ENCODE peak calls at places on chromosomes 13 and 19, in nine cellular contexts. Z, D, R, V, N, U, T, H and O are unnamed samples.

GRCh38 chr19:17061691-17062090 is 13.6 kb downstream of the HAUS8 start:
- DNase-seq in D (no peak), R (no peak), T (no peak), Z (no peak), V (no peak), U (no peak), N (no peak), H (no peak), O (peak; percentile 26)

GRCh38 chr19:17626456-17626855 is 61.7 kb downstream of the UNC13A start:
- DNase-seq in R (no peak), D (no peak), V (no peak), U (no peak), Z (peak; percentile 8), N (no peak), H (no peak), T (no peak), O (no peak)

GRCh38 chr13:114122591-114123211 is 9.7 kb downstream of the RASA3 start:
- DNase-seq in R (no peak), V (no peak), N (no peak), T (no peak), D (peak; percentile 30), H (no peak), U (no peak), Z (no peak), O (no peak)

GRCh38 chr19:45423589-45424190 is at the start of gene ERCC1:
- DNase-seq in N (peak; percentile 93), D (peak; percentile 98), U (peak; percentile 91), R (peak; percentile 94), H (peak; percentile 96), T (peak; percentile 97), Z (peak; percentile 95), V (peak; percentile 94), O (peak; percentile 95)

GRCh38 chr19:31574251-31574973 is 225.2 kb upstream of the TSHZ3 start:
- DNase-seq in T (no peak), U (no peak), Z (no peak), H (no peak), R (no peak), D (no peak), N (no peak), V (no peak), O (no peak)

GRCh38 chr19:10293637-10294367 is 4.0 kb downstream of the ICAM5 start:
- DNase-seq in V (no peak), H (no peak), T (no peak), Z (no peak), D (no peak), N (no peak), R (no peak), U (no peak), O (no peak)

GRCh38 chr13:104757712-104758111 is 1691.5 kb upstream of the SLC10A2 start:
- DNase-seq in T (no peak), V (no peak), Z (no peak), N (peak; percentile 6), R (no peak), H (no peak), U (no peak), D (no peak), O (no peak)

GRCh38 chr13:59303433-59303832 is 860.3 kb downstream of the DIAPH3 start:
- DNase-seq in N (no peak), T (no peak), D (no peak), H (no peak), Z (no peak), V (no peak), U (no peak), R (no peak), O (no peak)

GRCh38 chr13:113914333-113915011 is 50.6 kb upstream of the GAS6 start:
- DNase-seq in H (no peak), Z (no peak), T (no peak), U (no peak), N (no peak), R (no peak), D (no peak), V (no peak), O (no peak)

GRCh38 chr13:51044023-51044665 is 66.9 kb downstream of the C13orf42 start:
- DNase-seq in H (no peak), D (no peak), V (no peak), N (no peak), U (no peak), T (no peak), R (no peak), Z (no peak), O (no peak)

GRCh38 chr13:103883698-103884097 is 817.5 kb upstream of the SLC10A2 start:
- DNase-seq in N (peak; percentile 24), H (no peak), V (peak; percentile 25), D (no peak), R (peak; percentile 60), T (peak; percentile 43), U (no peak), Z (no peak), O (no peak)

GRCh38 chr19:10233946-10234345 is 2.8 kb upstream of the S1PR2 start:
- DNase-seq in H (no peak), T (no peak), V (no peak), Z (no peak), N (no peak), U (no peak), D (no peak), R (no peak), O (no peak)

GRCh38 chr19:55468054-55468393 is 3.5 kb upstream of the C19orf85 start:
- DNase-seq in H (no peak), D (no peak), V (no peak), T (no peak), R (no peak), N (no peak), U (no peak), Z (no peak), O (no peak)

GRCh38 chr19:44848805-44849457 is 2.8 kb downstream of the NECTIN2 start:
- DNase-seq in R (no peak), T (peak; percentile 14), N (no peak), D (peak; percentile 47), V (no peak), Z (no peak), H (no peak), U (no peak), O (peak; percentile 46)

GRCh38 chr19:15185188-15185587 is 15.6 kb downstream of the NOTCH3 start:
- DNase-seq in Z (peak; percentile 1), V (no peak), H (no peak), D (no peak), T (no peak), U (no peak), R (no peak), N (no peak), O (no peak)

GRCh38 chr13:87536899-87537298 is 134.3 kb upstream of the SLITRK5 start:
- DNase-seq in U (no peak), N (no peak), R (no peak), Z (no peak), T (no peak), D (no peak), H (no peak), V (no peak), O (no peak)

GRCh38 chr19:48135411-48135810 is 24.8 kb upstream of the PLA2G4C start:
- DNase-seq in V (no peak), N (no peak), H (no peak), T (no peak), U (no peak), Z (no peak), D (peak; percentile 87), R (no peak), O (no peak)

GRCh38 chr13:100875392-100876043 is 200.9 kb upstream of the TMTC4 start:
- DNase-seq in H (no peak), V (peak; percentile 96), Z (no peak), D (no peak), T (peak; percentile 91), N (peak; percentile 83), U (no peak), R (peak; percentile 93), O (no peak)

GRCh38 chr13:110442946-110443632 is 118.4 kb downstream of the RAB20 start:
- DNase-seq in R (peak; percentile 68), N (peak; percentile 47), Z (no peak), T (peak; percentile 50), H (no peak), D (no peak), U (no peak), V (peak; percentile 75), O (no peak)

GRCh38 chr19:55536951-55537740 is at the start of gene SBK2:
- DNase-seq in R (no peak), D (peak; percentile 95), U (no peak), N (no peak), T (no peak), V (no peak), Z (no peak), H (no peak), O (no peak)

GRCh38 chr19:46350029-46350757 is 3.3 kb downstream of the PPP5C start:
- DNase-seq in H (no peak), D (no peak), V (no peak), R (no peak), U (no peak), T (no peak), N (no peak), Z (no peak), O (no peak)

GRCh38 chr19:19206938-19207337 is 3.7 kb upstream of the NR2C2AP start:
- DNase-seq in D (no peak), H (no peak), N (no peak), Z (no peak), T (no peak), U (no peak), R (no peak), V (no peak), O (no peak)
- TF ChIP-seq CTCF in D (no peak), H (no peak), N (no peak), Z (no peak), T (no peak), U (no peak), R (no peak), V (no peak), O (no peak)

DNA sequence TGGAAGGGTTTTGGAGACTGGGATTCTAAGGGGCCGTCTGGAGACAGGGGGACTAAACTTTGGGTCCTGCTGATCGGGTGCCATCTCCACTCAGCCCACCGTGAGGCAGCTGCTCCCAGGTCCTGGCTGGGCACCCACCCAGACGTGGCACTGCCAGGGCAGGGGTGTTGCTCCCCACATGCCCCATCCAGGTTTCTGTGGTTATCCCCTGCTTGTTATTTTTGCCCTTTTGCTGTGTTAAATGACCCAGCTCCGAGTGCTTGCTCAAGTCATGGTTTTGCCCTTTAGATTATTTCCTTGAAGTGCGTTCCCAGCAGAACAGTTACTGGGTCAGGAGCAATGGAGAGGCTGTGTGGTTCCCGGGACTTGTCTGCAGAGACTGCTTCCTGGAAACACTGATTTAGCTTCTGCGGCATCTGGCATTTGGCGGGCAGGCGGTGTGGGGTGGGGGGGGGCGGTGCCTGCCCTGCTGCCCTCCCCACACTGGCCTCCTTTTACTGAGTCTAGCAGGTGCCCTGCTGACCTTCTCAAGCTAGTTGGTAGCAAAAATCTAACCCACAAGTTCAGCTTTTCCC is 1.9 kb downstream of the RAB11B start:
- DNase-seq in U (no peak), N (no peak), R (peak; percentile 43), T (no peak), D (peak; percentile 57), Z (peak; percentile 70), H (peak; percentile 51), V (no peak), O (peak; percentile 69)
- H3K27ac ChIP-seq in U (peak overlapping the region; percentile 100), N (no peak overlapping the region), R (no peak overlapping the region), T (no peak overlapping the region), D (no peak overlapping the region), Z (peak overlapping the region; percentile 89), H (peak overlapping the region; percentile 100), V (no peak overlapping the region), O (peak overlapping the region; percentile 100)

GRCh38 chr19:50465986-50466771 is 10.1 kb upstream of the EMC10 start:
- DNase-seq in D (peak; percentile 81), U (no peak), N (peak; percentile 29), V (no peak), Z (peak; percentile 87), R (no peak), H (no peak), T (no peak), O (no peak)
- H3K27me3 ChIP-seq in D (no peaks in the 10 kb centered on the region), U (peaks cover 16% of the 10 kb centered on the region), N (no peaks in the 10 kb centered on the region), V (peaks cover 2% of the 10 kb centered on the region), Z (no peaks in the 10 kb centered on the region), R (peaks cover 3% of the 10 kb centered on the region), H (peaks cover 51% of the 10 kb centered on the region), T (no peaks in the 10 kb centered on the region), O (peaks cover 7% of the 10 kb centered on the region)

GRCh38 chr19:38698225-38699026 is 45.8 kb downstream of the CAPN12 start:
- DNase-seq in N (no peak), R (no peak), T (no peak), U (no peak), D (no peak), Z (no peak), V (no peak), H (no peak), O (no peak)
- TF ChIP-seq CTCF in N (no peak), R (no peak), T (no peak), U (no peak), D (no peak), Z (no peak), V (no peak), H (no peak), O (no peak)